ENCODE peak calls at places on chromosome 1, in seven cellular contexts. One of them, this sample, is unnamed.

GRCh38 chr1:234953655-234954420 is 174.8 kb downstream of the TOMM20 start:
- DNase-seq in hepatocyte: no peak
- DNase-seq in mesenchymal stem cell: no peak
- DNase-seq in neuronal stem cell: no peak
- DNase-seq in uterus: no peak
- DNase-seq in HAP-1: no peak
- DNase-seq in breast epithelium: no peak
- DNase-seq in this sample: no peak

GRCh38 chr1:230507671-230508407 is 81.7 kb upstream of the PGBD5 start:
- DNase-seq in hepatocyte: no peak
- DNase-seq in mesenchymal stem cell: peak; percentile 19
- DNase-seq in neuronal stem cell: no peak
- DNase-seq in uterus: no peak
- DNase-seq in HAP-1: no peak
- DNase-seq in breast epithelium: no peak
- DNase-seq in this sample: no peak

GRCh38 chr1:84141177-84142003 is 2.7 kb upstream of the PRKACB start:
- DNase-seq in hepatocyte: no peak
- DNase-seq in mesenchymal stem cell: peak; percentile 30
- DNase-seq in neuronal stem cell: no peak
- DNase-seq in uterus: no peak
- DNase-seq in HAP-1: no peak
- DNase-seq in breast epithelium: no peak
- DNase-seq in this sample: no peak

GRCh38 chr1:202374077-202374476 is 25.6 kb downstream of the PPP1R12B start:
- DNase-seq in hepatocyte: no peak
- DNase-seq in mesenchymal stem cell: no peak
- DNase-seq in neuronal stem cell: no peak
- DNase-seq in uterus: no peak
- DNase-seq in HAP-1: no peak
- DNase-seq in breast epithelium: no peak
- DNase-seq in this sample: no peak

GRCh38 chr1:201226178-201226514 is 35.5 kb downstream of the IGFN1 start:
- DNase-seq in hepatocyte: no peak
- DNase-seq in mesenchymal stem cell: no peak
- DNase-seq in neuronal stem cell: no peak
- DNase-seq in uterus: no peak
- DNase-seq in HAP-1: no peak
- DNase-seq in breast epithelium: no peak
- DNase-seq in this sample: no peak

GRCh38 chr1:228513244-228513900 is 26.2 kb downstream of the RNF187 start:
- DNase-seq in hepatocyte: no peak
- DNase-seq in mesenchymal stem cell: no peak
- DNase-seq in neuronal stem cell: no peak
- DNase-seq in uterus: no peak
- DNase-seq in HAP-1: no peak
- DNase-seq in breast epithelium: no peak
- DNase-seq in this sample: no peak

GRCh38 chr1:43445618-43446387 is 7.9 kb downstream of the HYI start:
- DNase-seq in hepatocyte: no peak
- DNase-seq in mesenchymal stem cell: no peak
- DNase-seq in neuronal stem cell: no peak
- DNase-seq in uterus: no peak
- DNase-seq in HAP-1: no peak
- DNase-seq in breast epithelium: no peak
- DNase-seq in this sample: no peak

GRCh38 chr1:114715952-114716303 is 643 bp downstream of the NRAS start:
- DNase-seq in hepatocyte: peak; percentile 7
- DNase-seq in mesenchymal stem cell: no peak
- DNase-seq in neuronal stem cell: no peak
- DNase-seq in uterus: no peak
- DNase-seq in HAP-1: no peak
- DNase-seq in breast epithelium: no peak
- DNase-seq in this sample: no peak

GRCh38 chr1:202987922-202988583 is 19.1 kb upstream of the TMEM183A start:
- DNase-seq in hepatocyte: no peak
- DNase-seq in mesenchymal stem cell: no peak
- DNase-seq in neuronal stem cell: no peak
- DNase-seq in uterus: no peak
- DNase-seq in HAP-1: no peak
- DNase-seq in breast epithelium: no peak
- DNase-seq in this sample: no peak

GRCh38 chr1:221315330-221315729 is 426.6 kb downstream of the DUSP10 start:
- DNase-seq in hepatocyte: no peak
- DNase-seq in mesenchymal stem cell: peak; percentile 69
- DNase-seq in neuronal stem cell: no peak
- DNase-seq in uterus: no peak
- DNase-seq in HAP-1: no peak
- DNase-seq in breast epithelium: no peak
- DNase-seq in this sample: no peak

GRCh38 chr1:1832151-1832550 is 53.9 kb upstream of the NADK start:
- DNase-seq in hepatocyte: no peak
- DNase-seq in mesenchymal stem cell: no peak
- DNase-seq in neuronal stem cell: no peak
- DNase-seq in uterus: no peak
- DNase-seq in HAP-1: no peak
- DNase-seq in breast epithelium: no peak
- DNase-seq in this sample: no peak

GRCh38 chr1:224727851-224728250 is 111.7 kb downstream of the CNIH3 start:
- DNase-seq in hepatocyte: no peak
- DNase-seq in mesenchymal stem cell: peak; percentile 73
- DNase-seq in neuronal stem cell: no peak
- DNase-seq in uterus: peak; percentile 25
- DNase-seq in HAP-1: no peak
- DNase-seq in breast epithelium: no peak
- DNase-seq in this sample: no peak

GRCh38 chr1:10816233-10816632 is 19.8 kb upstream of the CASZ1 start:
- DNase-seq in hepatocyte: no peak
- DNase-seq in mesenchymal stem cell: no peak
- DNase-seq in neuronal stem cell: no peak
- DNase-seq in uterus: no peak
- DNase-seq in HAP-1: no peak
- DNase-seq in breast epithelium: no peak
- DNase-seq in this sample: no peak

GRCh38 chr1:31785020-31785946 is 21.1 kb upstream of the ADGRB2 start:
- DNase-seq in hepatocyte: no peak
- DNase-seq in mesenchymal stem cell: no peak
- DNase-seq in neuronal stem cell: no peak
- DNase-seq in uterus: no peak
- DNase-seq in HAP-1: no peak
- DNase-seq in breast epithelium: no peak
- DNase-seq in this sample: no peak

GRCh38 chr1:89652373-89652772 is 19.5 kb downstream of the LRRC8C start:
- DNase-seq in hepatocyte: no peak
- DNase-seq in mesenchymal stem cell: no peak
- DNase-seq in neuronal stem cell: no peak
- DNase-seq in uterus: no peak
- DNase-seq in HAP-1: no peak
- DNase-seq in breast epithelium: no peak
- DNase-seq in this sample: no peak

GRCh38 chr1:154324669-154325582 is at the start of gene ATP8B2:
- DNase-seq in hepatocyte: peak; percentile 88
- DNase-seq in mesenchymal stem cell: peak; percentile 81
- DNase-seq in neuronal stem cell: peak; percentile 82
- DNase-seq in uterus: peak; percentile 78
- DNase-seq in HAP-1: peak; percentile 92
- DNase-seq in breast epithelium: peak; percentile 43
- DNase-seq in this sample: peak; percentile 84
- H3K4me1 ChIP-seq in hepatocyte: peaks cover 21% of the 10 kb centered on the region
- H3K4me1 ChIP-seq in mesenchymal stem cell: peaks cover 33% of the 10 kb centered on the region
- H3K4me1 ChIP-seq in neuronal stem cell: peaks cover 25% of the 10 kb centered on the region
- H3K4me1 ChIP-seq in uterus: peaks cover 24% of the 10 kb centered on the region
- H3K4me1 ChIP-seq in HAP-1: peaks cover 6% of the 10 kb centered on the region
- H3K4me1 ChIP-seq in breast epithelium: peaks cover 20% of the 10 kb centered on the region
- H3K4me1 ChIP-seq in this sample: peaks cover 28% of the 10 kb centered on the region

GRCh38 chr1:151568626-151569088 is 28.5 kb downstream of the TUFT1 start:
- DNase-seq in hepatocyte: no peak
- DNase-seq in mesenchymal stem cell: no peak
- DNase-seq in neuronal stem cell: no peak
- DNase-seq in uterus: no peak
- DNase-seq in HAP-1: no peak
- DNase-seq in breast epithelium: no peak
- DNase-seq in this sample: no peak

GRCh38 chr1:151574575-151575529 is 34.7 kb downstream of the TUFT1 start:
- DNase-seq in hepatocyte: peak; percentile 32
- DNase-seq in mesenchymal stem cell: peak; percentile 44
- DNase-seq in neuronal stem cell: no peak
- DNase-seq in uterus: no peak
- DNase-seq in HAP-1: no peak
- DNase-seq in breast epithelium: no peak
- DNase-seq in this sample: no peak

GRCh38 chr1:151565500-151566189 is 25.5 kb downstream of the TUFT1 start:
- DNase-seq in hepatocyte: no peak
- DNase-seq in mesenchymal stem cell: no peak
- DNase-seq in neuronal stem cell: no peak
- DNase-seq in uterus: no peak
- DNase-seq in HAP-1: peak; percentile 78
- DNase-seq in breast epithelium: no peak
- DNase-seq in this sample: no peak

GRCh38 chr1:151570819-151571218 is 30.7 kb downstream of the TUFT1 start:
- DNase-seq in hepatocyte: no peak
- DNase-seq in mesenchymal stem cell: no peak
- DNase-seq in neuronal stem cell: no peak
- DNase-seq in uterus: no peak
- DNase-seq in HAP-1: no peak
- DNase-seq in breast epithelium: no peak
- DNase-seq in this sample: no peak
- H3K4me1 ChIP-seq in hepatocyte: no peaks in the 10 kb centered on the region
- H3K4me1 ChIP-seq in mesenchymal stem cell: peaks cover 7% of the 10 kb centered on the region
- H3K4me1 ChIP-seq in neuronal stem cell: no peaks in the 10 kb centered on the region
- H3K4me1 ChIP-seq in uterus: no peaks in the 10 kb centered on the region
- H3K4me1 ChIP-seq in HAP-1: peaks cover 7% of the 10 kb centered on the region
- H3K4me1 ChIP-seq in breast epithelium: no peaks in the 10 kb centered on the region
- H3K4me1 ChIP-seq in this sample: peaks cover 4% of the 10 kb centered on the region

DNA sequence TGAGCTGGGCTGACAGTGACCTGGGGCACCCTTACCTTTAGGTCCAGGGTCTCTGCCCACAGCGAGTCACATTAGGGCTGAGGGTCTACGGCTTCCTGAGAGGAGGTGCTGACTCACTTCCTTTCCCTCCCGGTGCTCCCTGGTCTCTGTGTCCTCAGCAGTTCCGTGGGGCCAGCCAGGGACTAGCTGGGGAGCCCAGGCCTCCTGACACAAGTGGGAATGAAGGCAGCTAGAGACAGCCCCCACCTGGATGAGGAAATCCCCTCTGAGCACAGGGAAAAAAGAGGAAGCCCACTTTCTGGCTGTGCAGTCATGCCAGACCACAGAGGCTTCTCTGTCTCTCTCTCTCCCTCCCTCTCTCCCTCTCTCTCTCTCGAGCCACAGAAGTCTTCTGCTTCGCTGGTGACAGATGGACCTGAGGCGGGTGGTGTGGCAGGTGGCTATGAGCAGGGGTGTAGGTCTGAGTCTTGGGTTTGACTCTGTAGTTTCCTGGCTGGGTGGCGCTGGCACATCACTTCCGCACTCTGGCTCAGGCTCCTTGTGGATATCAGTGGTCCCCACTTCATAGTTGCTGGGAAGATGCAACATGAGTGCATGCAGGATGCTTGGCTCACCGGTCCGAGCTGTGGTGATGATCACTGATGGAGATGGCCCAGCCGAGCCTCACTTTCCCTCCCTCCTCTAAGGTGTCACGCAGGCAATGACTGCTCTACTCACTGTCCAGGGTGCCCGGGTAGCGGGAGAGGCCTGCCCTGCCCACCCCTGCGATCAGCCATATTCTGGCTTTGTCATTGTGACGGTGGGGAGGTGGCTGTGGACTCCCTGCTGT is 3.5 kb downstream of the SLC66A1 start:
- DNase-seq in hepatocyte: no peak
- DNase-seq in mesenchymal stem cell: peak; percentile 79
- DNase-seq in neuronal stem cell: no peak
- DNase-seq in uterus: no peak
- DNase-seq in HAP-1: no peak
- DNase-seq in breast epithelium: no peak
- DNase-seq in this sample: no peak
- H3K4me1 ChIP-seq in hepatocyte: peaks cover 5% of the 10 kb centered on the region
- H3K4me1 ChIP-seq in mesenchymal stem cell: peaks cover 45% of the 10 kb centered on the region
- H3K4me1 ChIP-seq in neuronal stem cell: peaks cover 11% of the 10 kb centered on the region
- H3K4me1 ChIP-seq in uterus: peaks cover 17% of the 10 kb centered on the region
- H3K4me1 ChIP-seq in HAP-1: peaks cover 5% of the 10 kb centered on the region
- H3K4me1 ChIP-seq in breast epithelium: peaks cover 4% of the 10 kb centered on the region
- H3K4me1 ChIP-seq in this sample: peaks cover 11% of the 10 kb centered on the region

DNA sequence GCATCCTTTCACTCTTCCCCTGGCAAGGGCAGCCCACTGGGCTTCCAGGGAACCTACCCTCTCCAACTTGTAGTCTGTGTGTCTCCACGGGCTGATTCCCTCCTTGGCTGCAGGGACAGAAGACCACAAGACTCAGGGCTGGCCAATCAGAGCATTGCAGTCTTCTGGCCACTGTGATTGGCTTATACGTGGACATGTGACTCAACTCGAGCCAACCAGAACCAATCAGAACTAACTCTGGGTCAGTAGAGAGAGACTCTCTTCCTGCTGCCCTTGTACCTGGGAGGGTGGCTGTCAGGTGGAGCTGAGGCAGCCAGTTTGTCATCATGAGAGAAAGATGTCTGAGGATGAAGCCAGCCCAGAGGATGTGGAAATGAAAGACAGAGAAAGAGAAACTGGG is 64.0 kb downstream of the DHRS3 start:
- DNase-seq in hepatocyte: no peak
- DNase-seq in mesenchymal stem cell: no peak
- DNase-seq in neuronal stem cell: no peak
- DNase-seq in uterus: no peak
- DNase-seq in HAP-1: no peak
- DNase-seq in breast epithelium: no peak
- DNase-seq in this sample: no peak
- H3K4me1 ChIP-seq in hepatocyte: peaks cover 18% of the 10 kb centered on the region
- H3K4me1 ChIP-seq in mesenchymal stem cell: peaks cover 40% of the 10 kb centered on the region
- H3K4me1 ChIP-seq in neuronal stem cell: peaks cover 34% of the 10 kb centered on the region
- H3K4me1 ChIP-seq in uterus: peaks cover 10% of the 10 kb centered on the region
- H3K4me1 ChIP-seq in HAP-1: peaks cover 2% of the 10 kb centered on the region
- H3K4me1 ChIP-seq in breast epithelium: peaks cover 7% of the 10 kb centered on the region
- H3K4me1 ChIP-seq in this sample: peaks cover 3% of the 10 kb centered on the region

GRCh38 chr1:23100074-23100748 is 68.4 kb downstream of the LUZP1 start:
- DNase-seq in hepatocyte: peak; percentile 37
- DNase-seq in mesenchymal stem cell: peak; percentile 99
- DNase-seq in neuronal stem cell: peak; percentile 17
- DNase-seq in uterus: peak; percentile 42
- DNase-seq in HAP-1: no peak
- DNase-seq in breast epithelium: peak; percentile 70
- DNase-seq in this sample: no peak
- H3K4me1 ChIP-seq in hepatocyte: peaks cover 33% of the 10 kb centered on the region
- H3K4me1 ChIP-seq in mesenchymal stem cell: peaks cover 8% of the 10 kb centered on the region
- H3K4me1 ChIP-seq in neuronal stem cell: peaks cover 3% of the 10 kb centered on the region
- H3K4me1 ChIP-seq in uterus: peaks cover 9% of the 10 kb centered on the region
- H3K4me1 ChIP-seq in HAP-1: peaks cover 8% of the 10 kb centered on the region
- H3K4me1 ChIP-seq in breast epithelium: peaks cover 5% of the 10 kb centered on the region
- H3K4me1 ChIP-seq in this sample: peaks cover 2% of the 10 kb centered on the region

DNA sequence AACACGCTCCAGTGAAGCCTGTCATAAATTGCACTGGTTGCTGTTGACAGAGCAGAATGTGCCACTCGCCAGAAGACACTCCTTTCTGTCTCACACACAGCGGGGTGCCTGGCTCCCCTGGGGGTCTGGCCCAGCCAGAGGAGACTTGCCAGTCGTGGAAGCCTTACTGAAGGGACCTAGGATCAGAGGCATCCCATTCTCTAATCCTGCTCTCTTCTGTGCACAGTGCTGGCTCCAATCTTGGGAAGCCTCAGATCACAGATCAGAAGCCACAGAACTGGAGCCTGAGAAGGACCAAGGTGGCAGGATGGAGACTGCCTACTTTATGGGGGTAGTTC is 1.4 kb downstream of the SLC9A1 start:
- DNase-seq in hepatocyte: no peak
- DNase-seq in mesenchymal stem cell: peak; percentile 36
- DNase-seq in neuronal stem cell: no peak
- DNase-seq in uterus: no peak
- DNase-seq in HAP-1: no peak
- DNase-seq in breast epithelium: no peak
- DNase-seq in this sample: no peak
- H3K4me1 ChIP-seq in hepatocyte: peaks cover 36% of the 10 kb centered on the region
- H3K4me1 ChIP-seq in mesenchymal stem cell: peaks cover 30% of the 10 kb centered on the region
- H3K4me1 ChIP-seq in neuronal stem cell: peaks cover 25% of the 10 kb centered on the region
- H3K4me1 ChIP-seq in uterus: no peaks in the 10 kb centered on the region
- H3K4me1 ChIP-seq in HAP-1: peaks cover 27% of the 10 kb centered on the region
- H3K4me1 ChIP-seq in breast epithelium: peaks cover 34% of the 10 kb centered on the region
- H3K4me1 ChIP-seq in this sample: peaks cover 21% of the 10 kb centered on the region

This sample was measured in NT2/D1.